ENCODE peak calls at places on chromosomes 7 and 10, in ten cellular contexts. Z, N, D, U, E, G, S, P, W and X are unnamed samples.

GRCh38 chr7:40922316-40922670 is 780.6 kb downstream of the INHBA start:
- DNase-seq in Z (no peak), N (peak; percentile 40), D (peak; percentile 73), U (no peak), E (peak; percentile 64), G (no peak), S (no peak), P (no peak), W (no peak), X (no peak)

GRCh38 chr7:135911091-135911490 is 66.1 kb downstream of the MTPN start:
- DNase-seq in Z (no peak), N (no peak), D (no peak), U (no peak), E (no peak), G (no peak), S (no peak), P (no peak), W (no peak), X (no peak)

GRCh38 chr7:116569737-116570136 is 44.9 kb downstream of the CAV1 start:
- DNase-seq in Z (no peak), N (no peak), D (peak; percentile 93), U (no peak), E (no peak), G (no peak), S (no peak), P (no peak), W (no peak), X (no peak)

GRCh38 chr7:112271162-112271561 is 64.7 kb downstream of the ZNF277 start:
- DNase-seq in Z (no peak), N (no peak), D (no peak), U (no peak), E (no peak), G (no peak), S (no peak), P (no peak), W (no peak), X (no peak)

GRCh38 chr7:16028103-16028502 is 341.6 kb upstream of the MEOX2 start:
- DNase-seq in Z (no peak), N (no peak), D (peak; percentile 95), U (no peak), E (peak; percentile 29), G (no peak), S (no peak), P (no peak), W (no peak), X (no peak)

GRCh38 chr10:129605986-129606518 is 139.0 kb downstream of the MGMT start:
- DNase-seq in Z (no peak), N (no peak), D (no peak), U (no peak), E (no peak), G (no peak), S (no peak), P (no peak), W (no peak), X (no peak)

GRCh38 chr10:93872776-93873175 is 21.0 kb upstream of the SLC35G1 start:
- DNase-seq in Z (no peak), N (no peak), D (no peak), U (no peak), E (no peak), G (no peak), S (no peak), P (no peak), W (no peak), X (no peak)

GRCh38 chr10:119401671-119402395 is 140.7 kb downstream of the RGS10 start:
- DNase-seq in Z (peak; percentile 28), N (no peak), D (peak; percentile 100), U (peak; percentile 75), E (peak; percentile 79), G (no peak), S (peak; percentile 50), P (no peak), W (peak; percentile 53), X (peak; percentile 50)

GRCh38 chr7:23242321-23242720 is 4.3 kb upstream of the GPNMB start:
- DNase-seq in Z (no peak), N (no peak), D (peak; percentile 11), U (no peak), E (peak; percentile 58), G (no peak), S (no peak), P (no peak), W (no peak), X (no peak)

GRCh38 chr10:13949844-13950542 is 363.2 kb downstream of the PRPF18 start:
- DNase-seq in Z (no peak), N (no peak), D (peak; percentile 91), U (no peak), E (no peak), G (no peak), S (no peak), P (no peak), W (no peak), X (no peak)

GRCh38 chr7:5694221-5694754 is 87.2 kb downstream of the RNF216 start:
- DNase-seq in Z (no peak), N (no peak), D (peak; percentile 97), U (no peak), E (no peak), G (no peak), S (no peak), P (no peak), W (no peak), X (no peak)
- TF ChIP-seq POLR2A in Z (no peak), N (no peak), D (peak; percentile 65), U (no peak), E (no peak), G (no peak), S (no peak), P (no peak), W (no peak), X (no peak)

GRCh38 chr7:101088069-101088425 is 2.8 kb downstream of the TRIM56 start:
- DNase-seq in Z (no peak), N (no peak), D (no peak), U (no peak), E (no peak), G (no peak), S (no peak), P (no peak), W (no peak), X (no peak)

GRCh38 chr7:101088858-101089529 is 3.7 kb downstream of the TRIM56 start:
- DNase-seq in Z (no peak), N (no peak), D (no peak), U (no peak), E (no peak), G (no peak), S (no peak), P (no peak), W (no peak), X (no peak)

GRCh38 chr7:101087334-101088068 is 2.2 kb downstream of the TRIM56 start:
- DNase-seq in Z (no peak), N (no peak), D (no peak), U (peak; percentile 65), E (no peak), G (peak; percentile 79), S (no peak), P (no peak), W (no peak), X (no peak)

GRCh38 chr7:101081432-101081831 is 3.8 kb upstream of the TRIM56 start:
- DNase-seq in Z (no peak), N (no peak), D (no peak), U (no peak), E (no peak), G (no peak), S (no peak), P (no peak), W (no peak), X (no peak)

GRCh38 chr7:101085000-101085948 is at the start of gene TRIM56:
- DNase-seq in Z (peak; percentile 95), N (peak; percentile 87), D (peak; percentile 74), U (peak; percentile 91), E (peak; percentile 80), G (peak; percentile 97), S (peak; percentile 93), P (peak; percentile 96), W (peak; percentile 46), X (peak; percentile 91)
- TF ChIP-seq POLR2A in Z (no peak), N (peak; percentile 31), D (peak; percentile 66), U (peak; percentile 45), E (no peak), G (no peak), S (no peak), P (peak; percentile 48), W (no peak), X (peak; percentile 62)

GRCh38 chr10:132448248-132448731 is 51.3 kb downstream of the PWWP2B start:
- DNase-seq in Z (peak; percentile 87), N (no peak), D (no peak), U (peak; percentile 83), E (peak; percentile 67), G (peak; percentile 92), S (peak; percentile 91), P (peak; percentile 83), W (peak; percentile 54), X (peak; percentile 90)
- TF ChIP-seq POLR2A in Z (no peak), N (no peak), D (no peak), U (no peak), E (no peak), G (no peak), S (no peak), P (peak; percentile 22), W (peak; percentile 26), X (no peak)

GRCh38 chr7:74291535-74291934 is 2.3 kb downstream of the CLIP2 start:
- DNase-seq in Z (no peak), N (no peak), D (no peak), U (no peak), E (no peak), G (no peak), S (no peak), P (no peak), W (no peak), X (no peak)

GRCh38 chr7:74290999-74291441 is 1.8 kb downstream of the CLIP2 start:
- DNase-seq in Z (peak; percentile 29), N (no peak), D (no peak), U (no peak), E (no peak), G (no peak), S (no peak), P (no peak), W (no peak), X (no peak)

GRCh38 chr7:74293577-74293908 is 4.3 kb downstream of the CLIP2 start:
- DNase-seq in Z (no peak), N (no peak), D (no peak), U (no peak), E (no peak), G (no peak), S (no peak), P (no peak), W (no peak), X (no peak)

GRCh38 chr7:74294191-74294998 is 5.2 kb downstream of the CLIP2 start:
- DNase-seq in Z (peak; percentile 81), N (no peak), D (no peak), U (no peak), E (no peak), G (no peak), S (no peak), P (no peak), W (no peak), X (no peak)

DNA sequence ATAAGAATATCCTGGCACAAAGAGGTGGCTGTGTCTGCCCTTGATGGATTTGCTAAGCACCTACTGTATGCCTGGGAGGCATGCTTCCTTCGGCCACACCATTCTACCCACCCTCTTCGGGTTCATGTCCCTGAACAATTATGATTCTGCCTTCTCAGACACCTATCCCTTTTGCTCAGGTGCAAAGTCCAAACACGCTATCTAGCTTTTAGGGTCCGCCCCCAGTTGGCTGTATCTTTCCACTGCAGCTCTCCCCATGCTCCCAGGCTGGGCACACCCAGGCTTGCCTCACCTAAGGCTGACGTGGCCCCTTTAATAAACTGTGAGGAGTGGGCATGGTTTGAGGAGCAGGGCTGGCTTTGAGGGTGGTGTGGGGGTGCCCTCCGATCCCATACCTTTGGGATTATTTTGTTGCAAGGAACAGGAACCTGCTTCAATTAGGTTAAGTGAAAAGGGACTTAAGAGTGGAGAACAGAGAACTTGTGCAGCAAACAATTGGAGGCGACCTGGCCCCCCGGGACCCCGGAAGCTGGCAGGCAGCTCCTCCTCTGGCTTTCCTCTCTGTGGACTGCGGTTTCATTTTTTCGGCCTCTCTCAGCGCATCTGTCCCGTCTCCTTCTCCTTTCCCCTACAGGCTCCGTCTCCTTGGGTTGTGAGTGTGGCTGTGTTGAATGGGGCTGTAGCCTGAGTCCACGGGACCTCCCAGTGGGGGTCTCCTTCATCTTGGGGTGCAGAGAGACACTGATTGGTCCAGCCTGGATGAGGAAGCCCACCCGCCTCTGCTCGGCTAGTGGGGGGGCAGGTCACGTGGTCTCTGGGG is 3.8 kb downstream of the CLIP2 start:
- DNase-seq in Z (peak; percentile 87), N (no peak), D (no peak), U (no peak), E (no peak), G (no peak), S (peak; percentile 85), P (peak; percentile 68), W (peak; percentile 63), X (peak; percentile 42)
- TF ChIP-seq POLR2A in Z (no peak), N (no peak), D (no peak), U (no peak), E (no peak), G (no peak), S (no peak), P (no peak), W (no peak), X (no peak)